ENCODE peak calls at places on chromosomes 5 and 9, in five cellular contexts. One of them, this sample, is unnamed. For H3K4me1 and H3K36me3, the result is how much of the 10 kb centered on the place peaks cover.

GRCh38 chr5:147701468-147701867 is 81.1 kb downstream of the JAKMIP2 start:
- DNase-seq in breast epithelium: no peak
- DNase-seq in adrenal gland: no peak
- DNase-seq in PC-3: no peak
- DNase-seq in astrocyte: no peak
- DNase-seq in this sample: no peak

GRCh38 chr9:12716823-12717222 is 23.6 kb downstream of the TYRP1 start:
- DNase-seq in breast epithelium: no peak
- DNase-seq in adrenal gland: no peak
- DNase-seq in PC-3: peak
- DNase-seq in astrocyte: no peak
- DNase-seq in this sample: no peak

GRCh38 chr9:84343111-84343521 is 2.6 kb upstream of the SLC28A3 start:
- DNase-seq in breast epithelium: no peak
- DNase-seq in adrenal gland: no peak
- DNase-seq in PC-3: no peak
- DNase-seq in astrocyte: peak
- DNase-seq in this sample: peak

GRCh38 chr9:121866927-121867326 is 215.5 kb downstream of the DAB2IP start:
- DNase-seq in breast epithelium: no peak
- DNase-seq in adrenal gland: no peak
- DNase-seq in PC-3: no peak
- DNase-seq in astrocyte: no peak
- DNase-seq in this sample: no peak

GRCh38 chr9:128142596-128142995 is 6.7 kb upstream of the LCN2 start:
- DNase-seq in breast epithelium: no peak
- DNase-seq in adrenal gland: no peak
- DNase-seq in PC-3: no peak
- DNase-seq in astrocyte: no peak
- DNase-seq in this sample: no peak

GRCh38 chr9:98280574-98280973 is 25.1 kb upstream of the TBC1D2 start:
- DNase-seq in breast epithelium: no peak
- DNase-seq in adrenal gland: no peak
- DNase-seq in PC-3: no peak
- DNase-seq in astrocyte: no peak
- DNase-seq in this sample: no peak

GRCh38 chr9:89364664-89365531 is 46.6 kb downstream of the SECISBP2 start:
- DNase-seq in breast epithelium: no peak
- DNase-seq in adrenal gland: no peak
- DNase-seq in PC-3: no peak
- DNase-seq in astrocyte: no peak
- DNase-seq in this sample: no peak

GRCh38 chr5:77635073-77635472 is 3.4 kb downstream of the OTP start:
- DNase-seq in breast epithelium: no peak
- DNase-seq in adrenal gland: no peak
- DNase-seq in PC-3: no peak
- DNase-seq in astrocyte: no peak
- DNase-seq in this sample: no peak

GRCh38 chr9:116868212-116868611 is 181.1 kb downstream of the TRIM32 start:
- DNase-seq in breast epithelium: no peak
- DNase-seq in adrenal gland: no peak
- DNase-seq in PC-3: no peak
- DNase-seq in astrocyte: no peak
- DNase-seq in this sample: no peak

GRCh38 chr5:6606884-6607558 is 25.8 kb downstream of the NSUN2 start:
- DNase-seq in breast epithelium: no peak
- DNase-seq in adrenal gland: no peak
- DNase-seq in PC-3: no peak
- DNase-seq in astrocyte: no peak
- DNase-seq in this sample: no peak

GRCh38 chr9:132826576-132827365 is 51.3 kb downstream of the AK8 start:
- DNase-seq in breast epithelium: no peak
- DNase-seq in adrenal gland: no peak
- DNase-seq in PC-3: no peak
- DNase-seq in astrocyte: no peak
- DNase-seq in this sample: no peak

GRCh38 chr5:112691758-112692157 is 45.9 kb upstream of the APC start:
- DNase-seq in breast epithelium: no peak
- DNase-seq in adrenal gland: no peak
- DNase-seq in PC-3: peak
- DNase-seq in astrocyte: no peak
- DNase-seq in this sample: no peak

GRCh38 chr9:73183917-73184861 is 32.5 kb downstream of the ANXA1 start:
- DNase-seq in breast epithelium: no peak
- DNase-seq in adrenal gland: no peak
- DNase-seq in PC-3: peak
- DNase-seq in astrocyte: no peak
- DNase-seq in this sample: peak

GRCh38 chr5:149333711-149334443 is 11.4 kb upstream of the GRPEL2 start:
- DNase-seq in breast epithelium: no peak
- DNase-seq in adrenal gland: no peak
- DNase-seq in PC-3: peak
- DNase-seq in astrocyte: no peak
- DNase-seq in this sample: peak

GRCh38 chr5:151719228-151719861 is 32.6 kb upstream of the SPARC start:
- DNase-seq in breast epithelium: no peak
- DNase-seq in adrenal gland: peak
- DNase-seq in PC-3: peak
- DNase-seq in astrocyte: no peak
- DNase-seq in this sample: peak

GRCh38 chr5:66540078-66540477 is 56.1 kb upstream of the MAST4 start:
- DNase-seq in breast epithelium: no peak
- DNase-seq in adrenal gland: no peak
- DNase-seq in PC-3: no peak
- DNase-seq in astrocyte: peak
- DNase-seq in this sample: no peak

GRCh38 chr5:98872679-98873078 is 56.1 kb downstream of the CHD1 start:
- DNase-seq in breast epithelium: no peak
- DNase-seq in adrenal gland: peak
- DNase-seq in PC-3: peak
- DNase-seq in astrocyte: peak
- DNase-seq in this sample: peak

GRCh38 chr5:134177197-134178171 is 734 bp upstream of the SKP1 start:
- DNase-seq in breast epithelium: peak
- DNase-seq in adrenal gland: peak
- DNase-seq in PC-3: peak
- DNase-seq in astrocyte: peak
- DNase-seq in this sample: peak

GRCh38 chr5:18050344-18050743 is 416.1 kb downstream of the TAF11L14 start:
- DNase-seq in breast epithelium: no peak
- DNase-seq in adrenal gland: no peak
- DNase-seq in PC-3: no peak
- DNase-seq in astrocyte: no peak
- DNase-seq in this sample: no peak

GRCh38 chr9:12775963-12776774 is 1.3 kb downstream of the LURAP1L start:
- DNase-seq in breast epithelium: peak
- DNase-seq in adrenal gland: peak
- DNase-seq in PC-3: peak
- DNase-seq in astrocyte: peak
- DNase-seq in this sample: peak

GRCh38 chr5:76901522-76901921 is 51.3 kb upstream of the CRHBP start:
- DNase-seq in breast epithelium: no peak
- DNase-seq in adrenal gland: no peak
- DNase-seq in PC-3: no peak
- DNase-seq in astrocyte: no peak
- DNase-seq in this sample: no peak

GRCh38 chr5:10351882-10352395 is 1.6 kb upstream of the MARCHF6 start:
- DNase-seq in breast epithelium: no peak
- DNase-seq in adrenal gland: no peak
- DNase-seq in PC-3: no peak
- DNase-seq in astrocyte: no peak
- DNase-seq in this sample: no peak

GRCh38 chr9:109224751-109225150 is 57.7 kb upstream of the FRRS1L start:
- DNase-seq in breast epithelium: no peak
- DNase-seq in adrenal gland: no peak
- DNase-seq in PC-3: no peak
- DNase-seq in astrocyte: no peak
- DNase-seq in this sample: no peak

GRCh38 chr5:16617272-16617973 is 626 bp upstream of the RETREG1 start:
- DNase-seq in breast epithelium: no peak
- DNase-seq in adrenal gland: no peak
- DNase-seq in PC-3: no peak
- DNase-seq in astrocyte: no peak
- DNase-seq in this sample: no peak

GRCh38 chr5:6464441-6464840 is 15.8 kb downstream of the UBE2QL1 start:
- DNase-seq in breast epithelium: no peak
- DNase-seq in adrenal gland: no peak
- DNase-seq in PC-3: no peak
- DNase-seq in astrocyte: no peak
- DNase-seq in this sample: no peak

GRCh38 chr9:124506433-124506832 is 766 bp downstream of the NR5A1 start:
- DNase-seq in breast epithelium: no peak
- DNase-seq in adrenal gland: no peak
- DNase-seq in PC-3: no peak
- DNase-seq in astrocyte: no peak
- DNase-seq in this sample: no peak

GRCh38 chr5:15938961-15939360 is 240.6 kb downstream of the MARCHF11 start:
- DNase-seq in breast epithelium: no peak
- DNase-seq in adrenal gland: no peak
- DNase-seq in PC-3: peak
- DNase-seq in astrocyte: peak
- DNase-seq in this sample: peak

DNA sequence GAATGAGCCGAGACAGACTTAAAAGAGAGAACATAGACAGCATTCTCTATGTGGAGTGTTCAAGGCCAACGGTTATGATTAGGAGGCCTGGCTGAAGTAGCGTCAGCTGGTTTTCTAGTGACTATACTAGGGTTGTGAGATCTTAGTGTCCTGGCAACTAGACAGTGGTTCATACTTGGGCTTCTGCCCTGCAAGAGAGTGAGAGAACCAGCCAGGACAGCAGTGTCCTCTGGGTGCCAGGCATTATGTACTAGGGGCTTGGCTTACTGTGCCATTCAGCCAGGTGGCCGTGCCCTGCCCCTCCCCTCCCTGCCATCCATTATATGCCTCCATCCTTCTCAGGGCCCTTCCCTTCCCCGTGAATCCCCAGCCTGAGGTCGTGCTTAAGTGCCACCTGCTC is 56.8 kb downstream of the TRIO start:
- DNase-seq in breast epithelium: no peak
- DNase-seq in adrenal gland: peak
- DNase-seq in PC-3: no peak
- DNase-seq in astrocyte: no peak
- DNase-seq in this sample: no peak
- H3K4me1 ChIP-seq in breast epithelium: under half
- H3K4me1 ChIP-seq in adrenal gland: half or more
- H3K4me1 ChIP-seq in PC-3: under half
- H3K4me1 ChIP-seq in astrocyte: half or more
- H3K4me1 ChIP-seq in this sample: half or more

GRCh38 chr9:79706512-79706911 is 134.7 kb downstream of the TLE4 start:
- DNase-seq in breast epithelium: no peak
- DNase-seq in adrenal gland: no peak
- DNase-seq in PC-3: no peak
- DNase-seq in astrocyte: no peak
- DNase-seq in this sample: no peak
- H3K36me3 ChIP-seq in breast epithelium: under half
- H3K36me3 ChIP-seq in adrenal gland: under half
- H3K36me3 ChIP-seq in PC-3: under half
- H3K36me3 ChIP-seq in astrocyte: under half
- H3K36me3 ChIP-seq in this sample: half or more

GRCh38 chr5:171957591-171958251 is 48.7 kb downstream of the FBXW11 start:
- DNase-seq in breast epithelium: peak
- DNase-seq in adrenal gland: peak
- DNase-seq in PC-3: no peak
- DNase-seq in astrocyte: no peak
- DNase-seq in this sample: no peak
- H3K4me3 ChIP-seq in breast epithelium: no peak
- H3K4me3 ChIP-seq in adrenal gland: no peak
- H3K4me3 ChIP-seq in PC-3: no peak
- H3K4me3 ChIP-seq in astrocyte: no peak
- H3K4me3 ChIP-seq in this sample: no peak

GRCh38 chr9:71743217-71743705 is 25.1 kb downstream of the CEMIP2 start:
- DNase-seq in breast epithelium: no peak
- DNase-seq in adrenal gland: no peak
- DNase-seq in PC-3: no peak
- DNase-seq in astrocyte: peak
- DNase-seq in this sample: peak

GRCh38 chr9:71737455-71737854 is 30.9 kb downstream of the CEMIP2 start:
- DNase-seq in breast epithelium: no peak
- DNase-seq in adrenal gland: peak
- DNase-seq in PC-3: peak
- DNase-seq in astrocyte: peak
- DNase-seq in this sample: peak

GRCh38 chr9:71742703-71743102 is 25.6 kb downstream of the CEMIP2 start:
- DNase-seq in breast epithelium: no peak
- DNase-seq in adrenal gland: no peak
- DNase-seq in PC-3: no peak
- DNase-seq in astrocyte: no peak
- DNase-seq in this sample: no peak

GRCh38 chr9:71741841-71742648 is 26.3 kb downstream of the CEMIP2 start:
- DNase-seq in breast epithelium: no peak
- DNase-seq in adrenal gland: no peak
- DNase-seq in PC-3: no peak
- DNase-seq in astrocyte: peak
- DNase-seq in this sample: no peak

GRCh38 chr9:71740199-71740598 is 28.1 kb downstream of the CEMIP2 start:
- DNase-seq in breast epithelium: no peak
- DNase-seq in adrenal gland: no peak
- DNase-seq in PC-3: peak
- DNase-seq in astrocyte: no peak
- DNase-seq in this sample: no peak
- H3K4me1 ChIP-seq in breast epithelium: under half
- H3K4me1 ChIP-seq in adrenal gland: under half
- H3K4me1 ChIP-seq in PC-3: under half
- H3K4me1 ChIP-seq in astrocyte: under half
- H3K4me1 ChIP-seq in this sample: under half

DNA sequence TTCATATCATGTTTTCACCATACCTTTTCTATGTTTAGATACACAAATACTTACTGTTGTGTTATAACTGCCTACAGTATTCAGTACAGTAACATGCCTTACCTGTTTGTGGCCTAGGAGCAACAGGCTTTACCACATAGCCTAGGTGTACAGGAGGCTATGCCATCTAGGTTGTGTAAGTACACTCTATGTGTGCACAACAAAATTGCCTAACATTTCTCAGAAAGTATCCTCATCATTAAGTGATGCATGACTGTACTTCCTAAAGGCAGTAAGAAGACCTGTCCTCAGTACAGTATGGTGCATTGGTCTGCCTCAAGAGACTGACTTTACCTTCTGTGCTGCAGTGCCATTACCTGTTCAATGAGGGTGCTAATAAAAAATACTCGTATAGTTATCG is 7.9 kb downstream of the TXN start:
- DNase-seq in breast epithelium: no peak
- DNase-seq in adrenal gland: no peak
- DNase-seq in PC-3: no peak
- DNase-seq in astrocyte: no peak
- DNase-seq in this sample: no peak
- H3K36me3 ChIP-seq in breast epithelium: under half
- H3K36me3 ChIP-seq in adrenal gland: under half
- H3K36me3 ChIP-seq in PC-3: half or more
- H3K36me3 ChIP-seq in astrocyte: under half
- H3K36me3 ChIP-seq in this sample: half or more